ENCODE peak calls at places on chromosomes 2 and 18, in six cellular contexts. E is fibroblast of lung, P is GM06990, M is BJ, T is thoracic aorta, Y is upper lobe of right lung. J is an unnamed sample.

GRCh38 chr2:65186872-65187851 is 40.5 kb upstream of the ACTR2 start:
- DNase-seq in T (peak; percentile 25), P (no peak), M (no peak), Y (peak; percentile 78), E (peak; percentile 60), J (peak; percentile 77)

GRCh38 chr18:72056171-72056570 is 488.0 kb downstream of the CBLN2 start:
- DNase-seq in Y (no peak), P (no peak), T (no peak), E (no peak), M (no peak), J (no peak)

GRCh38 chr2:163259489-163259888 is 420.9 kb upstream of the KCNH7 start:
- DNase-seq in E (no peak), P (no peak), T (no peak), Y (no peak), M (no peak), J (no peak)

GRCh38 chr2:206616141-206616540 is 26.1 kb upstream of the FAM237A start:
- DNase-seq in P (no peak), T (no peak), Y (no peak), E (peak; percentile 20), M (no peak), J (no peak)

GRCh38 chr2:157444643-157445040 is 753 bp upstream of the CYTIP start:
- DNase-seq in Y (no peak), P (no peak), E (no peak), T (no peak), M (no peak), J (no peak)

GRCh38 chr2:166350525-166350924 is 25.2 kb downstream of the SCN9A start:
- DNase-seq in M (no peak), T (no peak), Y (no peak), E (no peak), P (no peak), J (no peak)

GRCh38 chr18:10406172-10406663 is 48.2 kb upstream of the APCDD1 start:
- DNase-seq in P (no peak), E (no peak), Y (no peak), M (no peak), T (no peak), J (no peak)

GRCh38 chr2:222404126-222404891 is 20.0 kb upstream of the SGPP2 start:
- DNase-seq in E (no peak), P (no peak), M (no peak), T (no peak), Y (no peak), J (no peak)

GRCh38 chr2:15527074-15527739 is 33.9 kb downstream of the NBAS start:
- DNase-seq in E (no peak), Y (no peak), M (no peak), T (no peak), P (no peak), J (no peak)

GRCh38 chr2:149307014-149307413 is 23.4 kb upstream of the LYPD6 start:
- DNase-seq in P (no peak), Y (no peak), T (no peak), E (no peak), M (no peak), J (no peak)

GRCh38 chr2:239394978-239395377 is 5.8 kb downstream of the HDAC4 start:
- DNase-seq in T (no peak), M (no peak), P (no peak), Y (no peak), E (no peak), J (peak; percentile 5)

GRCh38 chr18:53610957-53611356 is 613.5 kb downstream of the MBD2 start:
- DNase-seq in M (no peak), Y (no peak), E (no peak), P (no peak), T (no peak), J (no peak)

GRCh38 chr2:241834853-241835210 is 23.9 kb downstream of the PDCD1 start:
- DNase-seq in T (no peak), Y (no peak), E (no peak), P (no peak), M (no peak), J (no peak)

GRCh38 chr2:160042054-160042453 is 20.4 kb downstream of the PLA2R1 start:
- DNase-seq in E (no peak), P (no peak), M (no peak), Y (no peak), T (no peak), J (no peak)

GRCh38 chr2:105143467-105144127 is 97.9 kb upstream of the GPR45 start:
- DNase-seq in T (no peak), M (no peak), P (no peak), E (peak; percentile 50), Y (no peak), J (no peak)
- H3K4me3 ChIP-seq in T (peak overlapping the region; percentile 46), M (peak overlapping the region; percentile 30), P (peak overlapping the region; percentile 36), E (peak overlapping the region; percentile 39), Y (peak overlapping the region; percentile 36), J (no peak overlapping the region)

GRCh38 chr2:188291617-188292445 is at the start of gene GULP1:
- DNase-seq in Y (peak; percentile 86), T (no peak), E (peak; percentile 77), M (no peak), P (peak; percentile 10), J (peak; percentile 58)
- TF ChIP-seq CTCF in Y (peak; percentile 63), T (peak; percentile 72), E (peak; percentile 76), M (peak; percentile 86), P (no peak), J (peak; percentile 35)

DNA sequence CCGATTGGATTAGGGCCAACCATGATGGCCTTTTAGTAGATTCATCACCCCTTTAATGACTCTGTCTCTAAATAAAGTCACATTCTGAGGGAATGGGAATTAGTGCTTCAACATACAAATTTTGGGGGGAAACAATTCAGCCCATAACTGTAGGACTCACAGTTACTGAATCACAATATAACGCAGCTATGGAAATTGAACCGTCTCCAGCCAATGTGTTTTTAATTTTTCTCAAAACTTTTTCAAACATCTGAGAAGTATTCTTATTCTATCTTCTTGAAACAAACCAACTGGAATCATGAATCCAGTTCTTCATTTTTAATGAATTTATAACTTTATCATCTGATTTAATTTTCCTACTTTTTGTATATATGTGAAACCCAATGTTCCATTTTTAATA is 373.1 kb upstream of the SYT4 start:
- DNase-seq in Y (no peak), P (no peak), M (no peak), T (no peak), E (no peak), J (no peak)
- H3K4me3 ChIP-seq in Y (no peak overlapping the region), P (no peak overlapping the region), M (no peak overlapping the region), T (no peak overlapping the region), E (no peak overlapping the region), J (no peak overlapping the region)

GRCh38 chr18:59554796-59555195 is 142.4 kb downstream of the CCBE1 start:
- DNase-seq in T (no peak), M (no peak), Y (no peak), P (no peak), E (no peak), J (no peak)
- TF ChIP-seq CTCF in T (no peak), M (no peak), Y (no peak), P (no peak), E (no peak), J (no peak)

GRCh38 chr2:61885896-61886603 is 2.4 kb downstream of the CCT4 start:
- DNase-seq in P (no peak), E (no peak), T (no peak), Y (no peak), M (no peak), J (no peak)

GRCh38 chr2:61887684-61888303 is 662 bp downstream of the CCT4 start:
- DNase-seq in T (no peak), Y (no peak), E (peak; percentile 58), P (no peak), M (no peak), J (no peak)

GRCh38 chr2:61889212-61889956 is 928 bp upstream of the CCT4 start:
- DNase-seq in P (peak; percentile 33), M (no peak), T (no peak), E (no peak), Y (no peak), J (peak; percentile 14)
- H3K4me3 ChIP-seq in P (peak overlapping the region; percentile 95), M (peak overlapping the region; percentile 96), T (peak overlapping the region; percentile 73), E (peak overlapping the region; percentile 98), Y (peak overlapping the region; percentile 77), J (peak overlapping the region; percentile 97)

GRCh38 chr18:42730272-42730671 is 385.2 kb downstream of the RIT2 start:
- DNase-seq in Y (no peak), P (no peak), T (no peak), M (no peak), E (no peak), J (no peak)
- TF ChIP-seq CTCF in Y (peak; percentile 8), P (no peak), T (no peak), M (no peak), E (no peak), J (no peak)

DNA sequence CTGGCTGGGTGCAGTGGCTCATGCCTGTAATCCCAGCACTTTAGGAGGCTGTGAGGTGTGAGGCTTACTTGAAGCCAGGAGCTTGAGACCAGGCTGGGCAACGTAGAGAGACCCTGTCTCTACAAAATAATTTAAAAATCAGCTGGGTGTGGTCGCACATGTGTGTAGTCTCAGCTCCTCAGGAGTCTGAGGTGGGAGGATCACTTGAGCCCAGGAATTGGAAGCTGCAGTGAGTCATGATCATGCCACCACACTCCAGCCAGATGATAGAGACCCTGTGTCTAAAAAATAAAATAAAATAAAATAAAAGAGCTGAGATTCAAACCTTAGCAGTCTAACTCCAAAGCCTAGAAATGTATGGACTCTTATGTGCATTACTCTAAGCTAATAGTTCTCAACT is 39.0 kb upstream of the NEDD4L start:
- DNase-seq in T (no peak), M (no peak), Y (no peak), E (peak; percentile 69), P (no peak), J (no peak)
- H3K4me3 ChIP-seq in T (no peak overlapping the region), M (no peak overlapping the region), Y (no peak overlapping the region), E (no peak overlapping the region), P (no peak overlapping the region), J (no peak overlapping the region)

J was measured in gastrocnemius medialis.